ENCODE peak calls at places on chromosome 10, in eight cellular contexts. J, W, Y, A, Z, R, G and K are unnamed samples.
A peak's percentile ranks its signal among the peaks of the same experiment; 100 is the strongest.

GRCh38 chr10:121910673-121911420 is 17.0 kb downstream of the ATE1 start:
- DNase-seq in J (peak; percentile 66), W (no peak), Y (peak; percentile 10), A (no peak), Z (peak; percentile 78), R (peak; percentile 47), G (no peak), K (no peak)

GRCh38 chr10:131786756-131787605 is 113.8 kb upstream of the PPP2R2D start:
- DNase-seq in J (peak; percentile 22), W (peak; percentile 17), Y (peak; percentile 7), A (no peak), Z (peak; percentile 29), R (no peak), G (no peak), K (peak; percentile 35)

GRCh38 chr10:86178401-86179142 is 188.0 kb downstream of the GRID1 start:
- DNase-seq in J (no peak), W (no peak), Y (peak; percentile 6), A (no peak), Z (no peak), R (no peak), G (no peak), K (no peak)

GRCh38 chr10:13414855-13415254 is 66.8 kb upstream of the SEPHS1 start:
- DNase-seq in J (no peak), W (no peak), Y (peak; percentile 27), A (no peak), Z (peak; percentile 45), R (no peak), G (no peak), K (no peak)

GRCh38 chr10:14360515-14360914 is 29.8 kb upstream of the FRMD4A start:
- DNase-seq in J (no peak), W (no peak), Y (no peak), A (no peak), Z (no peak), R (no peak), G (no peak), K (no peak)

GRCh38 chr10:28250782-28251181 is 52.1 kb downstream of the MPP7 start:
- DNase-seq in J (peak; percentile 59), W (peak; percentile 42), Y (peak; percentile 39), A (no peak), Z (peak; percentile 53), R (no peak), G (no peak), K (peak; percentile 7)

GRCh38 chr10:112421731-112422130 is 25.0 kb downstream of the ZDHHC6 start:
- DNase-seq in J (no peak), W (no peak), Y (no peak), A (no peak), Z (no peak), R (no peak), G (no peak), K (no peak)

GRCh38 chr10:59625842-59626522 is 83.7 kb downstream of the SLC16A9 start:
- DNase-seq in J (peak; percentile 92), W (peak; percentile 63), Y (peak; percentile 59), A (peak; percentile 31), Z (peak; percentile 67), R (peak; percentile 75), G (no peak), K (peak; percentile 71)

GRCh38 chr10:4514445-4515108 is 311.4 kb upstream of the AKR1E2 start:
- DNase-seq in J (no peak), W (no peak), Y (no peak), A (no peak), Z (no peak), R (no peak), G (peak; percentile 61), K (no peak)

GRCh38 chr10:129417164-129417563 is 49.9 kb upstream of the MGMT start:
- DNase-seq in J (no peak), W (no peak), Y (peak; percentile 41), A (no peak), Z (no peak), R (peak; percentile 57), G (no peak), K (no peak)

GRCh38 chr10:43236176-43236850 is 30.6 kb downstream of the RASGEF1A start:
- DNase-seq in J (no peak), W (no peak), Y (no peak), A (no peak), Z (no peak), R (no peak), G (peak; percentile 6), K (no peak)